ENCODE peak calls at places on chromosomes 7 and 10, in eight cellular contexts. G, T, A, U, W, Z, N and R are unnamed samples.

GRCh38 chr10:128095023-128095752 is 31.0 kb downstream of the MKI67 start:
- DNase-seq in Z (no peak), U (no peak), T (no peak), G (no peak), W (no peak), N (peak; percentile 28), A (no peak), R (no peak)

GRCh38 chr10:132937861-132938260 is 4.5 kb downstream of the CFAP46 start:
- DNase-seq in W (no peak), T (no peak), N (no peak), A (no peak), U (no peak), Z (no peak), G (no peak), R (no peak)

GRCh38 chr10:131437556-131438465 is 126.3 kb upstream of the TCERG1L start:
- DNase-seq in W (no peak), T (no peak), G (no peak), N (no peak), U (no peak), Z (no peak), A (no peak), R (no peak)

GRCh38 chr10:110410329-110411046 is 87.2 kb upstream of the DUSP5 start:
- DNase-seq in G (no peak), A (peak; percentile 57), W (no peak), Z (no peak), N (peak; percentile 77), U (no peak), T (no peak), R (peak; percentile 71)

GRCh38 chr10:70832236-70832635 is 16.5 kb downstream of the SGPL1 start:
- DNase-seq in N (no peak), W (no peak), G (no peak), U (no peak), T (no peak), A (no peak), Z (no peak), R (no peak)

GRCh38 chr10:115844592-115844991 is 428.4 kb downstream of the GFRA1 start:
- DNase-seq in U (no peak), N (no peak), T (peak; percentile 34), G (no peak), W (no peak), A (no peak), Z (no peak), R (no peak)

GRCh38 chr7:18201349-18201748 is 173.7 kb upstream of the PRPS1L1 start:
- DNase-seq in U (no peak), G (peak; percentile 35), N (no peak), W (no peak), A (no peak), Z (no peak), T (no peak), R (no peak)

GRCh38 chr7:117010375-117011133 is 57.3 kb downstream of the ST7 start:
- DNase-seq in A (no peak), U (no peak), T (no peak), Z (no peak), G (no peak), N (no peak), W (no peak), R (no peak)

GRCh38 chr7:149285581-149285975 is 23.6 kb downstream of the ZNF783 start:
- DNase-seq in N (peak; percentile 54), Z (no peak), U (no peak), A (no peak), T (no peak), G (no peak), W (peak; percentile 11), R (no peak)

GRCh38 chr7:151245360-151246160 is 2.9 kb downstream of the SMARCD3 start:
- DNase-seq in A (no peak), N (no peak), T (peak; percentile 58), Z (peak; percentile 50), W (no peak), G (peak; percentile 76), U (peak; percentile 47), R (no peak)

GRCh38 chr10:119029613-119030420 is at the start of gene NANOS1:
- DNase-seq in G (no peak), Z (no peak), W (peak; percentile 40), U (no peak), T (peak; percentile 44), A (no peak), N (no peak), R (no peak)

GRCh38 chr7:74174606-74175082 is 488 bp downstream of the EIF4H start:
- DNase-seq in T (peak; percentile 58), W (peak; percentile 2), U (no peak), A (peak; percentile 35), Z (peak; percentile 35), N (no peak), G (peak; percentile 82), R (no peak)

GRCh38 chr7:5591547-5591899 is 167.9 kb upstream of the TNRC18 start:
- DNase-seq in N (peak; percentile 64), U (no peak), A (no peak), G (no peak), Z (no peak), T (no peak), W (no peak), R (peak; percentile 82)

GRCh38 chr7:29326872-29327271 is 132.3 kb downstream of the CHN2 start:
- DNase-seq in Z (no peak), U (no peak), A (no peak), W (no peak), G (no peak), T (no peak), N (no peak), R (no peak)

GRCh38 chr10:116073451-116073850 is 199.6 kb downstream of the GFRA1 start:
- DNase-seq in G (no peak), T (no peak), U (no peak), A (no peak), W (no peak), Z (no peak), N (no peak), R (no peak)

GRCh38 chr7:15433154-15433553 is 128.7 kb downstream of the AGMO start:
- DNase-seq in U (no peak), A (no peak), Z (no peak), W (no peak), G (no peak), T (no peak), N (no peak), R (no peak)

GRCh38 chr10:88473989-88474883 is 108.9 kb downstream of the RNLS start:
- DNase-seq in Z (no peak), G (peak; percentile 62), U (no peak), W (no peak), T (no peak), A (no peak), N (peak; percentile 73), R (no peak)

GRCh38 chr10:114995468-114995867 is 57.5 kb downstream of the TRUB1 start:
- DNase-seq in A (no peak), N (no peak), T (no peak), G (no peak), Z (no peak), U (no peak), W (no peak), R (no peak)

GRCh38 chr7:16564909-16565426 is 38.3 kb downstream of the LRRC72 start:
- DNase-seq in N (peak; percentile 77), T (no peak), W (peak; percentile 75), U (no peak), G (no peak), Z (no peak), A (no peak), R (peak; percentile 16)

GRCh38 chr7:137820677-137821420 is 25.9 kb downstream of the DGKI start:
- DNase-seq in G (peak; percentile 69), N (no peak), A (no peak), T (peak; percentile 53), W (peak; percentile 75), Z (no peak), U (no peak), R (peak; percentile 68)

GRCh38 chr7:4268040-4268965 is 413.8 kb upstream of the FOXK1 start:
- DNase-seq in Z (no peak), G (no peak), U (no peak), A (no peak), T (no peak), W (no peak), N (no peak), R (no peak)

GRCh38 chr7:38222481-38223096 is 44.5 kb downstream of the STARD3NL start:
- DNase-seq in A (no peak), G (no peak), T (peak; percentile 41), Z (peak; percentile 18), W (peak; percentile 52), U (no peak), N (peak; percentile 83), R (peak; percentile 61)

GRCh38 chr10:6995846-6996245 is 415.0 kb downstream of the SFMBT2 start:
- DNase-seq in G (no peak), W (no peak), Z (no peak), N (no peak), U (no peak), A (no peak), T (no peak), R (no peak)

GRCh38 chr7:40697653-40698052 is 562.8 kb downstream of the SUGCT start:
- DNase-seq in N (no peak), T (no peak), U (no peak), A (no peak), W (no peak), Z (no peak), G (no peak), R (no peak)

GRCh38 chr10:128165536-128165935 is 39.3 kb upstream of the MKI67 start:
- DNase-seq in N (no peak), G (no peak), Z (no peak), T (no peak), W (no peak), U (no peak), A (no peak), R (no peak)

GRCh38 chr10:72226418-72227027 is 10.4 kb upstream of the ASCC1 start:
- DNase-seq in N (no peak), T (no peak), Z (no peak), W (no peak), U (no peak), G (no peak), A (no peak), R (no peak)

GRCh38 chr7:140478361-140479061 is 794 bp downstream of the MKRN1 start:
- DNase-seq in A (no peak), T (peak; percentile 45), Z (peak; percentile 23), N (peak; percentile 58), G (peak; percentile 66), W (peak; percentile 23), U (peak; percentile 10), R (no peak)

GRCh38 chr7:55570939-55571338 is 1.4 kb downstream of the VOPP1 start:
- DNase-seq in A (no peak), G (no peak), T (no peak), U (no peak), Z (no peak), N (no peak), W (no peak), R (peak; percentile 77)

GRCh38 chr10:74227697-74228424 is 76.8 kb downstream of the ADK start:
- DNase-seq in W (no peak), N (no peak), Z (no peak), G (no peak), T (no peak), U (no peak), A (no peak), R (peak; percentile 26)

GRCh38 chr10:124239666-124240065 is 146.3 kb upstream of the CHST15 start:
- DNase-seq in W (no peak), N (no peak), A (no peak), T (no peak), U (no peak), G (no peak), Z (no peak), R (no peak)

GRCh38 chr7:48421357-48421756 is 250.1 kb downstream of the ABCA13 start:
- DNase-seq in A (no peak), N (no peak), G (no peak), U (no peak), W (no peak), Z (no peak), T (no peak), R (peak; percentile 78)

GRCh38 chr10:33298893-33299292 is 35.6 kb downstream of the NRP1 start:
- DNase-seq in G (no peak), W (no peak), N (no peak), T (no peak), A (no peak), Z (no peak), U (no peak), R (no peak)

GRCh38 chr7:15558747-15559146 is 3.1 kb downstream of the AGMO start:
- DNase-seq in A (no peak), G (no peak), U (no peak), Z (no peak), T (no peak), W (no peak), N (peak; percentile 15), R (no peak)

GRCh38 chr10:93542358-93542791 is 24.1 kb upstream of the FFAR4 start:
- DNase-seq in A (no peak), T (no peak), Z (no peak), N (peak; percentile 89), G (peak; percentile 60), W (peak; percentile 84), U (no peak), R (no peak)